ENCODE peak calls at places on chromosome 1, in five cellular contexts. T, J, Y, P and F are unnamed samples.
A peak's percentile ranks its signal among the peaks of the same experiment; 100 is the strongest.

GRCh38 chr1:13520985-13521384 is 7.2 kb upstream of the LRRC38 start:
- DNase-seq in T (no peak), J (no peak), Y (no peak), P (no peak), F (no peak)

GRCh38 chr1:228416217-228416971 is at the start of gene TRIM17:
- DNase-seq in T (peak; percentile 42), J (peak; percentile 45), Y (peak; percentile 90), P (no peak), F (no peak)

GRCh38 chr1:160826546-160826945 is 30.6 kb downstream of the LY9 start:
- DNase-seq in T (no peak), J (no peak), Y (no peak), P (no peak), F (no peak)

GRCh38 chr1:42880384-42880783 is 34.0 kb downstream of the ZNF691 start:
- DNase-seq in T (no peak), J (no peak), Y (no peak), P (no peak), F (no peak)

GRCh38 chr1:97654866-97655265 is 266.0 kb downstream of the DPYD start:
- DNase-seq in T (no peak), J (no peak), Y (no peak), P (no peak), F (no peak)

GRCh38 chr1:89822109-89822962 is 1.5 kb downstream of the LRRC8D start:
- DNase-seq in T (no peak), J (peak; percentile 47), Y (peak; percentile 28), P (no peak), F (no peak)

GRCh38 chr1:174870319-174870718 is 129.4 kb upstream of the CACYBP start:
- DNase-seq in T (no peak), J (no peak), Y (no peak), P (no peak), F (no peak)

GRCh38 chr1:218787826-218788225 is 385.9 kb upstream of the LYPLAL1 start:
- DNase-seq in T (no peak), J (no peak), Y (no peak), P (no peak), F (no peak)

GRCh38 chr1:94924967-94925366 is 1.9 kb downstream of the CNN3 start:
- DNase-seq in T (no peak), J (no peak), Y (no peak), P (no peak), F (no peak)

GRCh38 chr1:169999357-169999756 is 75.1 kb downstream of the KIFAP3 start:
- DNase-seq in T (no peak), J (no peak), Y (no peak), P (no peak), F (no peak)

GRCh38 chr1:12152106-12152891 is 14.5 kb upstream of the TNFRSF1B start:
- DNase-seq in T (no peak), J (no peak), Y (no peak), P (peak; percentile 98), F (no peak)

GRCh38 chr1:12148958-12149790 is 17.6 kb upstream of the TNFRSF1B start:
- DNase-seq in T (no peak), J (no peak), Y (no peak), P (no peak), F (no peak)

GRCh38 chr1:12149791-12150175 is 17.0 kb upstream of the TNFRSF1B start:
- DNase-seq in T (no peak), J (no peak), Y (no peak), P (no peak), F (no peak)

GRCh38 chr1:12151465-12151864 is 15.3 kb upstream of the TNFRSF1B start:
- DNase-seq in T (no peak), J (no peak), Y (no peak), P (no peak), F (no peak)

GRCh38 chr1:12150456-12151200 is 16.2 kb upstream of the TNFRSF1B start:
- DNase-seq in T (no peak), J (no peak), Y (no peak), P (no peak), F (no peak)
- TF ChIP-seq FOXM1 in T (no peak), J (no peak), Y (no peak), P (no peak), F (no peak)

GRCh38 chr1:219801433-219801832 is 126.9 kb downstream of the SLC30A10 start:
- DNase-seq in T (no peak), J (no peak), Y (no peak), P (no peak), F (no peak)

GRCh38 chr1:219797009-219797408 is 131.3 kb downstream of the SLC30A10 start:
- DNase-seq in T (no peak), J (no peak), Y (no peak), P (no peak), F (no peak)

GRCh38 chr1:219797683-219798082 is 130.7 kb downstream of the SLC30A10 start:
- DNase-seq in T (no peak), J (no peak), Y (no peak), P (no peak), F (no peak)

GRCh38 chr1:219794085-219794743 is 134.1 kb downstream of the SLC30A10 start:
- DNase-seq in T (no peak), J (no peak), Y (no peak), P (peak; percentile 7), F (no peak)

DNA sequence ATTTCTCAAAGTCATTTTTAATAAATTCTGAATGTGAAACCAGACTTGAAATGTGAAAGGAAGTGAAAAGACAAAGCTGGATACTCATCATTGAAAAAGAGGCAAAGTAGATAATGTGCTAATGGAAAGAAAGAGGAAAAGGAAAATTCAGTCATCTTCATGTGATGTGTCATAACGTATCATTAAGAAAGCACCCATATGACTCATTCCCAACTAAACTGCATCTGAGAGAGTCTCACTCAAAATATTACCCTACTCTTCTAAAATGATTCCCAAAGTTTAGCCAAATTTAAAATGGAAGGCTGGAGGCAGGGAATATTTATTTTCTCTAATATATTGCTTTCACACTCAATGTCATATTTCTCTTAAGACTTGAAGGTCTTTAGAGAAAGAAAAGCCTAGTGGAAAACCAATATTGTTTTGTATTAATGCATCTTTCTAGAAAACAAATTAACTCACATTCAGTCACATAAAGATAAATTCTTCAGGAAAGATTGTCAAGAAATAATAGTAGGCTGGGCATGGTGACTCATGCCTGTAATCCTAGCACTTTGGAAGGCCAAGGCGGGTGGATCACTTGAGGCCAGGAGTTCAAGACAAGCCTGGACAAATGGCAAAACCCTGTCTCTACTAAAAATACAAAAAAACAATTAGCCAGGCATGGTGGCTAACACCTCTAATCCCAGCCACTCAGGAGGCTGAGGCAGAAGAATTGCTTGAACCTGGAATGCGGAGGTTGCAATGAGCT is 129.9 kb downstream of the SLC30A10 start:
- DNase-seq in T (no peak), J (no peak), Y (no peak), P (no peak), F (no peak)
- TF ChIP-seq FOXM1 in T (no peak), J (no peak), Y (no peak), P (no peak), F (no peak)

GRCh38 chr1:198860371-198860770 is 221.5 kb downstream of the PTPRC start:
- DNase-seq in T (no peak), J (no peak), Y (peak; percentile 51), P (no peak), F (no peak)

GRCh38 chr1:198856601-198857000 is 217.8 kb downstream of the PTPRC start:
- DNase-seq in T (no peak), J (no peak), Y (no peak), P (no peak), F (no peak)

DNA sequence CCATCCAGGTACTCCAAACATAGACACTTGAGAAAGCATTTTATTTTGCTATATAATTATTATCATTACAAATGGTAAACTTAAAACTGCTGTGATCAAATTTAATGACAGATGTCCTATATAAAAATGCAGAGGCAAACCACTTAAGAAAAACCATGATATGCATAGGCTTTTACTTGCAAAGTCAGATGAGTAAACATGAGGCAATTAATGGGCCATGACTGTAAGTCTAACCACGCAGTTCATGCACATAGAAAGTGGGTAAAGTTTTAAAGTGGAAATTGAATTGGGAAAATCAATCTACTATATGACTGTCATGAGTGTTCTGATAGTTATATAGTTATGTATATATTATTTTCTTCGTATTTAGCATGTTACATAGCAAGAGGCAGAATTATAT is 219.2 kb downstream of the PTPRC start:
- DNase-seq in T (no peak), J (no peak), Y (no peak), P (no peak), F (no peak)
- TF ChIP-seq FOXM1 in T (no peak), J (no peak), Y (no peak), P (no peak), F (no peak)

DNA sequence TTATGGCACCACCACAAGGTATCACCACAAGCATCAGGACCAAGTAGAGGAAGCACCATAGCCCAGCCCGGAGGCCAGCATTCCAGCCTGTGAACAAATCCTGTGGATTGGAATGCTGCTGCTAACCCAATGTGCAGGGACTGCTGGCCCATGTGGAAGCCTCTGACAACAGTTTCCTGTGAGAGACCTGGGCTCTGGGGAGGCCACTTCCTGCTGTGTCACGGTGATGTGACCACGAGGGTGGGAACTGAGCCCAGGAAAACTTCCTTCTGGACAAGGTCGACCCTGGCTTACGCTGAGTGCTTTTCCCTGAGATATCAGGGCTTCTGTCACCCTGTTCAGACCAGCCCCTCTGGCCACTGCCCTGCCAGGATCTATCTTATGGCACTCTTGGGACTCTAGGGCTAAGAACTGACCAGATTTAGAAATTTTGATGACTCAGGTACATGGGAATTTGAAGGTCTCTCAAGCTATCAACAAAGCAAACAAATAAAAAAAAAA is 88.3 kb upstream of the NGF start:
- DNase-seq in T (no peak), J (no peak), Y (no peak), P (no peak), F (no peak)
- TF ChIP-seq FOXM1 in T (no peak), J (no peak), Y (no peak), P (no peak), F (no peak)

GRCh38 chr1:15975358-15975804 is 520 bp downstream of the ZBTB17 start:
- DNase-seq in T (peak; percentile 53), J (peak; percentile 94), Y (peak; percentile 93), P (peak; percentile 23), F (peak; percentile 74)
- TF ChIP-seq FOXM1 in T (no peak), J (no peak), Y (no peak), P (no peak), F (no peak)